ENCODE peak calls at places on chromosomes 2 and 18, in ten cellular contexts. I is DMS153; V is stimulated activated CD4-positive, alpha-beta T cell treated with anti-CD3 and anti-CD28 coated beads, Interleukin-1b, Interleukin-23, amount 100 ng/mL, for 1 hour; J is stimulated activated CD8-positive, alpha-beta memory T cell treated with anti-CD3 and anti-CD28 coated beads, Interleukin-4, amount 100 ng/mL, for 24 hours; K is G401; Z is glomerular endothelial cell; L is RPMI7951; O is GM04504; P is astrocyte of the spinal cord; A is RCC 7860. F is an unnamed sample.

GRCh38 chr18:13258792-13259385 is 40.3 kb downstream of the LDLRAD4 start:
- DNase-seq in A (no peak), J (no peak), L (no peak), O (no peak), K (peak), I (no peak), Z (no peak), V (no peak), P (no peak), F (no peak)

GRCh38 chr2:102977462-102977861 is 215.6 kb downstream of the TMEM182 start:
- DNase-seq in L (no peak), Z (no peak), P (no peak), J (no peak), K (no peak), A (no peak), V (no peak), O (no peak), I (no peak), F (no peak)

GRCh38 chr2:10094271-10094814 is 14.1 kb upstream of the CYS1 start:
- DNase-seq in K (peak), J (no peak), I (no peak), Z (no peak), P (no peak), V (no peak), O (no peak), A (no peak), L (no peak), F (no peak)

GRCh38 chr2:32960647-32961403 is 14.1 kb downstream of the LTBP1 start:
- DNase-seq in J (no peak), P (no peak), I (no peak), K (no peak), Z (no peak), O (no peak), L (no peak), V (no peak), A (no peak), F (no peak)

GRCh38 chr2:138762515-138762914 is 17.7 kb downstream of the NXPH2 start:
- DNase-seq in P (no peak), O (no peak), J (no peak), K (no peak), I (no peak), Z (no peak), A (no peak), L (no peak), V (no peak), F (no peak)

GRCh38 chr2:236753611-236754010 is 184.0 kb downstream of the ACKR3 start:
- DNase-seq in I (no peak), K (peak), L (no peak), J (no peak), A (no peak), P (no peak), O (no peak), Z (no peak), V (no peak), F (no peak)

GRCh38 chr2:217929757-217930707 is 72.8 kb downstream of the TNS1 start:
- DNase-seq in K (no peak), V (no peak), I (no peak), L (no peak), P (no peak), A (no peak), Z (no peak), J (no peak), O (peak), F (no peak)

GRCh38 chr2:151906633-151906998 is 78.4 kb upstream of the ARL5A start:
- DNase-seq in P (no peak), Z (no peak), K (peak), J (no peak), I (no peak), V (no peak), O (no peak), L (no peak), A (no peak), F (no peak)

GRCh38 chr2:241161646-241162281 is 11.5 kb downstream of the PPP1R7 start:
- DNase-seq in V (no peak), Z (no peak), I (no peak), P (peak), A (no peak), J (no peak), L (peak), O (peak), K (peak), F (peak)

GRCh38 chr2:85476624-85477023 is 58.1 kb downstream of the SH2D6 start:
- DNase-seq in I (no peak), L (no peak), A (no peak), P (no peak), O (no peak), Z (no peak), V (no peak), J (no peak), K (no peak), F (no peak)

GRCh38 chr18:23719634-23720201 is 30.5 kb downstream of the LAMA3 start:
- DNase-seq in P (peak), I (no peak), V (no peak), J (no peak), L (peak), Z (peak), O (peak), K (no peak), A (peak), F (no peak)